ENCODE peak calls at places on chromosomes 5 and 9, in four cellular contexts. P is lower lobe of right lung; J is CD8-positive, alpha-beta T cell; U is psoas muscle. T is an unnamed sample. For H3K4me1 and H3K36me3, the result is how much of the 10 kb centered on the place peaks cover.

GRCh38 chr9:82489579-82489915 is 501.0 kb downstream of the SPATA31D1 start:
- DNase-seq in P (no peak), J (no peak), U (no peak), T (no peak)

GRCh38 chr9:13224366-13224765 is 55.1 kb downstream of the MPDZ start:
- DNase-seq in P (no peak), J (no peak), U (no peak), T (no peak)

GRCh38 chr9:83013867-83014605 is 48.9 kb downstream of the RASEF start:
- DNase-seq in P (no peak), J (no peak), U (no peak), T (no peak)

GRCh38 chr5:75632321-75632720 is 21.1 kb downstream of the ANKDD1B start:
- DNase-seq in P (no peak), J (no peak), U (no peak), T (no peak)

GRCh38 chr5:142293486-142293885 is 31.3 kb downstream of the SPRY4 start:
- DNase-seq in P (no peak), J (no peak), U (no peak), T (no peak)

GRCh38 chr5:113330533-113331200 is 104.1 kb downstream of the TSSK1B start:
- DNase-seq in P (no peak), J (no peak), U (peak), T (peak)

GRCh38 chr9:115765060-115765459 is 388.5 kb upstream of the PAPPA start:
- DNase-seq in P (no peak), J (no peak), U (no peak), T (no peak)

GRCh38 chr9:131500939-131501541 is 1.7 kb upstream of the POMT1 start:
- DNase-seq in P (no peak), J (peak), U (no peak), T (no peak)

GRCh38 chr5:95958308-95959014 is 3.2 kb downstream of the ELL2 start:
- DNase-seq in P (no peak), J (no peak), U (no peak), T (peak)

GRCh38 chr5:37133939-37134338 is 115.2 kb downstream of the CPLANE1 start:
- DNase-seq in P (no peak), J (no peak), U (no peak), T (no peak)

GRCh38 chr5:169901896-169902295 is 78.4 kb downstream of the INSYN2B start:
- DNase-seq in P (no peak), J (no peak), U (no peak), T (no peak)

GRCh38 chr5:145495171-145495570 is 340.0 kb downstream of the PRELID2 start:
- DNase-seq in P (no peak), J (no peak), U (no peak), T (no peak)

GRCh38 chr5:119287547-119288073 is 68.2 kb upstream of the TNFAIP8 start:
- DNase-seq in P (no peak), J (peak), U (no peak), T (no peak)

GRCh38 chr9:88529496-88529895 is 5.5 kb upstream of the NXNL2 start:
- DNase-seq in P (no peak), J (no peak), U (no peak), T (no peak)

GRCh38 chr5:178388381-178389030 is 155.9 kb upstream of the PHYKPL start:
- DNase-seq in P (peak), J (no peak), U (peak), T (no peak)

GRCh38 chr5:82244854-82245635 is 33.1 kb downstream of the RPS23 start:
- DNase-seq in P (no peak), J (no peak), U (no peak), T (no peak)

GRCh38 chr5:112584781-112585180 is 152.9 kb upstream of the APC start:
- DNase-seq in P (no peak), J (no peak), U (no peak), T (no peak)

GRCh38 chr9:27432308-27432707 is 91.8 kb upstream of the IFNK start:
- DNase-seq in P (no peak), J (no peak), U (no peak), T (no peak)

GRCh38 chr9:27430754-27431540 is 93.1 kb upstream of the IFNK start:
- DNase-seq in P (no peak), J (no peak), U (no peak), T (no peak)

GRCh38 chr9:27431573-27431972 is 92.5 kb upstream of the IFNK start:
- DNase-seq in P (no peak), J (no peak), U (no peak), T (no peak)

GRCh38 chr9:27436234-27436633 is 87.9 kb upstream of the IFNK start:
- DNase-seq in P (no peak), J (no peak), U (no peak), T (no peak)

GRCh38 chr9:27433599-27434325 is 90.3 kb upstream of the IFNK start:
- DNase-seq in P (no peak), J (no peak), U (no peak), T (no peak)
- H3K4me1 ChIP-seq in P (under half), J (under half), U (under half), T (under half)

GRCh38 chr5:79689541-79690466 is at the start of gene CMYA5:
- DNase-seq in P (peak), J (no peak), U (peak), T (peak)
- H3K4me3 ChIP-seq in P (peak), J (no peak), U (peak), T (no peak)

GRCh38 chr9:125312411-125312810 is 50.8 kb downstream of the GAPVD1 start:
- DNase-seq in P (no peak), J (no peak), U (no peak), T (no peak)
- H3K36me3 ChIP-seq in P (half or more), J (under half), U (half or more), T (under half)

GRCh38 chr5:67012241-67012640 is 184.4 kb downstream of the CD180 start:
- DNase-seq in P (no peak), J (no peak), U (no peak), T (no peak)

GRCh38 chr5:67015577-67016290 is 180.9 kb downstream of the CD180 start:
- DNase-seq in P (no peak), J (no peak), U (no peak), T (no peak)

GRCh38 chr5:67014957-67015400 is 181.6 kb downstream of the CD180 start:
- DNase-seq in P (no peak), J (no peak), U (no peak), T (no peak)

GRCh38 chr5:67013719-67014118 is 182.9 kb downstream of the CD180 start:
- DNase-seq in P (no peak), J (no peak), U (no peak), T (no peak)

DNA sequence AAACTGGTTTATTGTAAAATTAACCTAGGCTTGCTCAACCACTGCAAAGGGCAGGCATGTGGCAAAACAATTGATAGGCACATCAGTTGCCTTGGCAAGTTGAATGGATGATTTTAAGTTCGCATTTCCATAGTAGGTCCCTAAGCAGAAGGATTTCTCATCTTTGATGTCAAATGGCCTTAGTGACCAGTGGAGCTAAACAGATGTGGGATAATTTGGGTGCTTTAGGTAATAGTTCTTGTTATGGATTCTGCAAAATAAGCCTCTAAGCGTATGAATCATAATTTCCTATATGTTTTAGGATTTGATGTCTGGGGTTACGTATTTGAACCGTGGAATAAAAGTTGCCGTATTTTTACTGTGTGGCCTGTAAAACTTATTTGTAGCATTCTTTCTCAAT is 182.4 kb downstream of the CD180 start:
- DNase-seq in P (no peak), J (no peak), U (no peak), T (no peak)
- H3K4me1 ChIP-seq in P (half or more), J (under half), U (under half), T (under half)

DNA sequence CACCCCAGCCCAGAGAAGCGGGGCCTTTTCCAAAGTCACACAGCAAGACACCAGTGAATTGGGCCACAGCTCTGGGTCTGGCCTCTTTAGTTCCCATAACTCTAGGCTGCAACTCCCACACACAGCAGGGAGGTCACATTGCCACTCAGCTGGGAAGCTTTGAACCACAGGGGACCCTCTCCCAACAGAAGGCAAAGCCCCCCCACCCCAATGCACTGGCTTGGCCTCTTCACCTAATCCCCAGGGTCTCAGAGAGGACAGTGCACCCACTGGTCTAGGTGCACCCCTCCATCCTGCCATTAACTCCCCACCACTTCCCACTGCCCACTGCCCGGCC is 156.7 kb upstream of the IER5L start:
- DNase-seq in P (no peak), J (no peak), U (no peak), T (no peak)
- H3K4me3 ChIP-seq in P (peak), J (peak), U (no peak), T (peak)

DNA sequence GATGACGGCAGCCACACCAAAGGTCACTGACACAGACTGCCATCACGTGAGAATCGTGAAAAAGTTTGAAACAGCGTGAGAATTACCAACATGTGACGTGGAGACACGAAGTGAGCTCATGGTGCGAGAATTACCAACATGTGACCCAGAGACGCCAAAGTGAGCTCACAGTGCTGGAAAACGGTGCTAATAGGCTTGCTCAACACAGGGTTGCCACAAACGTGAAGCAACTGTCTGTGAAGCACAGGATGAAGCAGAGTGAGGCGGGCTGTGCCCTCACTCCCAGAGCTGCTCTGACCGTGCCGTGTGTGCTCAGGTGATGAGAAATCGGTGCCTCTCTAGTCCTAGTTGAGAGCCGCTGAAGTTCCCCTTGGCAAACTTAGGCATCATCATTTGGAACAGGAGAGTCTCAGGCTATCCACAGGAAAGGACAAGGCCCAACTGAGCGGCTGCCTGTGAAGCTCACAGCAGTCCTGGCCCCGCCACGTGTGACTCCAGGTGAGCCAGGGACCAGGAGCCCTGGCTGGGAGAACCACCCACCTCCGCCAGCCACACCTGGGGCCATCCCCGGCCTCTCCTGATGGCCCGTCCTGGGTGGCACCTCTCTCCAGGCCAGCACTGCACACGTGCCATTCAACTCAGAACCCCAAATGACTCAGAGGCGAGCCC is 29.8 kb upstream of the SLC6A3 start:
- DNase-seq in P (no peak), J (no peak), U (no peak), T (peak)
- H3K36me3 ChIP-seq in P (half or more), J (under half), U (under half), T (under half)

DNA sequence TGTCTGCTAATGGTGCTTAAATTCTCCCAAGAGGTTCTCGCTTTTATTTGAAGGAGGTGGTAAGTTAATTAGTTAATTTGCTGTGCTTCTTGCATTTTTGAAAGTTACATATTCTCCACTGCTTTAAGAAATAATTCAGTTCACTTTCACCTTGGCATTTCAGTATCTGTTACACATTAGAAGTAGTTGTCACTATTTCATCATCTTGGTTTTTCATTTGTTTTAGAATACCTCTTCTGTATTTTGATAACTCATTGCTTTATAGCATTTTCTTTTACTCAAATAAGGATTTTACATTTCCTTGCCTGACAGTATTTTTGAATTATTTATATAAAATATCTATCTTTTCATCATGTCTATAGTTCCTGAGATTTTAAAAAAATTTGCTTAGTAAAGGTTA is 9.2 kb downstream of the NIPSNAP3B start:
- DNase-seq in P (no peak), J (no peak), U (no peak), T (no peak)
- H3K4me1 ChIP-seq in P (under half), J (under half), U (half or more), T (under half)

DNA sequence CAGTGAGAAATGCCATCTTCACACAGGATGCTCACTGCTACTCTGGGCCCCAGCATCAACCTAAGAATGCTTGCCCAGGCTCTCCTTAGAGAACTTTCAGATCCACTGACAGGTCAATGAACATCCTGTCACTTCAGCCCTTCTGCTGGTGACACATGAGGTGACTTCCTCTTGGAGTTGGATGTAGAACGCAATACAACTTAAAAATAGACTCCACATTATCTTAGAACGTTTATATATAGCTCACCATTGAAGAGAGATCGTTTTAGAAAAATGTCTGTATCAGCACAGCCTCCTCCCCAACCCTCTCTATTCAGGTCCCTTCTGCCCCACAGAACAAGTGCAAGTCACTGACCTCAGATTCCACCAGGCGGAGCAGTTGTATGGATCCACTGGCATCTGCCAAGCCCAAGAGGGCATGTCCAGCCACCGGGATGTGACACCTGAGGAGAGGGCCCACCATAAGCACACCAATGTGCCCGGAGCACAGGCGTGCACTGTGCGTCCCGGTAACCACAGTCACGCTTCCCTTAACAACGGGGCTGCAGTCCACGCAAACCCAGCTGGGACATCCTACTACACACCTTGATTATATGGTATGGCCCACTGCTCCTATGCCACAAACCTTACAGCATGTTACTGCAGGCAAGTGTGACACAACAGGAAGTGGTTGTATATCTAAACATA is 2.9 kb downstream of the DPH7 start:
- DNase-seq in P (no peak), J (no peak), U (no peak), T (no peak)
- H3K4me3 ChIP-seq in P (no peak), J (no peak), U (no peak), T (no peak)